ENCODE peak calls at places on chromosomes 16 and 17, in six cellular contexts. B is K562, P is H1, H is NT2/D1, K is HepG2, T is GM12878. S is an unnamed sample. For H3K4me1, the result is how much of the 10 kb centered on the place peaks cover.

GRCh38 chr16:69763557-69763942 is 1.4 kb downstream of the WWP2 start:
- DNase-seq in H (no peak), P (no peak), K (no peak), T (no peak), B (no peak), S (no peak)

GRCh38 chr17:78501241-78502036 is 75.8 kb downstream of the DNAH17 start:
- DNase-seq in T (no peak), H (no peak), P (no peak), B (no peak), K (no peak), S (no peak)

GRCh38 chr17:17682737-17683675 is 1.7 kb downstream of the RAI1 start:
- DNase-seq in T (no peak), P (no peak), H (no peak), B (peak), K (no peak), S (no peak)

GRCh38 chr16:89564476-89565255 is 4.2 kb downstream of the RPL13 start:
- DNase-seq in B (peak), H (no peak), K (peak), T (no peak), P (no peak), S (no peak)

GRCh38 chr17:56499799-56500388 is 93.6 kb upstream of the NOG start:
- DNase-seq in P (no peak), B (peak), H (peak), T (no peak), K (peak), S (peak)

GRCh38 chr16:11448796-11449416 is 103.6 kb downstream of the RMI2 start:
- DNase-seq in P (no peak), T (no peak), B (no peak), H (no peak), K (no peak), S (no peak)

GRCh38 chr17:2704031-2704889 is 7.3 kb downstream of the CLUH start:
- DNase-seq in K (no peak), H (no peak), T (no peak), B (no peak), P (no peak), S (no peak)

GRCh38 chr16:70267516-70267915 is 15.8 kb upstream of the EXOSC6 start:
- DNase-seq in T (no peak), B (peak), K (peak), P (no peak), H (peak), S (peak)

GRCh38 chr16:85206472-85207356 is 94.4 kb upstream of the CIBAR2 start:
- DNase-seq in K (no peak), H (no peak), B (no peak), P (no peak), T (no peak), S (no peak)

GRCh38 chr16:73887895-73888294 is 408.7 kb upstream of the PSMD7 start:
- DNase-seq in H (no peak), K (no peak), P (no peak), T (no peak), B (no peak), S (no peak)

GRCh38 chr17:29190039-29190438 is 9.8 kb upstream of the MYO18A start:
- DNase-seq in K (no peak), T (no peak), P (no peak), H (no peak), B (no peak), S (no peak)
- TF ChIP-seq ZNF274 in K (no peak), T (no peak), P (no peak), H (no peak), B (no peak), S (no peak)

GRCh38 chr17:64213995-64214507 is 49.0 kb downstream of the TEX2 start:
- DNase-seq in P (no peak), H (no peak), B (peak), K (no peak), T (no peak), S (no peak)
- H3K4me1 ChIP-seq in P (under half), H (under half), B (under half), K (under half), T (under half), S (under half)

GRCh38 chr16:83574388-83574787 is 233.4 kb upstream of the HSBP1 start:
- DNase-seq in B (no peak), K (no peak), P (peak), T (no peak), H (peak), S (peak)
- TF ChIP-seq ZNF274 in B (no peak), K (no peak), P (no peak), T (no peak), H (no peak), S (no peak)

GRCh38 chr17:66942453-66943264 is 21.8 kb upstream of the CACNG4 start:
- DNase-seq in K (no peak), P (no peak), H (no peak), B (no peak), T (no peak), S (no peak)
- H3K4me1 ChIP-seq in K (under half), P (under half), H (under half), B (under half), T (under half), S (under half)

GRCh38 chr16:87688876-87689815 is 76.6 kb downstream of the KLHDC4 start:
- DNase-seq in H (no peak), K (no peak), B (peak), T (no peak), P (no peak), S (no peak)
- TF ChIP-seq ZNF274 in H (no peak), K (no peak), B (no peak), T (no peak), P (no peak), S (no peak)

DNA sequence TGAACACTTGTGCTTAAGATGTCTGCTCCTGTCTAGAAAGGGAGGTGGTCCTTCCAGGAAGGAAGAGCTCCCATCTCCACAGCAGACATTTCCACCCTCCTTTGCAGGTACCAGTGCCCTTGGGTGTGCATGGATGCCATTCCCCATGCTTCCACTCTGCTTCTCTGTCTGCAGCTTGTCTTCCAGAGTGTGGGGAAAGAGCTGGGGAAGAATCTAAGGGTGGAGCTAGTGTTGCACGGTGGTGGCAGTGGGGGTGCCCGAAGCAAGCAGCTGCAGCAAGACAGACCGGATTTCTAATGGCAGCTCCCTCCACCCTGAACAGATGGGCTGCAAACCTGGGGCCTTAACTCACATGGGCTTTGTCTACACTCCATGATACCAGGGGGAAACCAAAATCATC is 22.6 kb upstream of the HOXB13 start:
- DNase-seq in T (no peak), K (no peak), B (no peak), H (no peak), P (no peak), S (no peak)
- H3K4me1 ChIP-seq in T (under half), K (under half), B (under half), H (under half), P (under half), S (under half)